ENCODE peak calls at places on chromosomes 1 and 21, in eight cellular contexts. R, C, U, F, H, D, M and W are unnamed samples.

GRCh38 chr1:204377800-204378608 is 18.3 kb upstream of the PLEKHA6 start:
- DNase-seq in F (peak), U (peak), R (peak), M (peak), H (no peak), D (peak), C (peak), W (peak)

GRCh38 chr1:167491586-167492408 is 26.5 kb downstream of the CD247 start:
- DNase-seq in C (no peak), F (no peak), U (no peak), H (no peak), R (no peak), D (no peak), M (no peak), W (no peak)

GRCh38 chr1:219931033-219931432 is 2.7 kb upstream of the SLC30A10 start:
- DNase-seq in H (no peak), C (no peak), U (no peak), F (no peak), M (no peak), D (no peak), R (no peak), W (no peak)

GRCh38 chr1:46062651-46063319 is 69.6 kb downstream of the PIK3R3 start:
- DNase-seq in D (no peak), F (peak), H (peak), R (no peak), U (no peak), C (peak), M (no peak), W (no peak)

GRCh38 chr1:93324486-93325464 is 20.9 kb upstream of the DR1 start:
- DNase-seq in C (no peak), U (no peak), H (no peak), M (peak), R (no peak), D (no peak), F (no peak), W (no peak)

GRCh38 chr21:45320991-45321656 is 33.4 kb upstream of the POFUT2 start:
- DNase-seq in H (no peak), R (no peak), D (no peak), U (no peak), F (no peak), M (no peak), C (no peak), W (no peak)

GRCh38 chr1:184759651-184760050 is 5.0 kb upstream of the EDEM3 start:
- DNase-seq in H (no peak), F (no peak), M (no peak), R (no peak), D (no peak), C (no peak), U (no peak), W (no peak)

GRCh38 chr1:31977361-31978131 is 36.1 kb upstream of the KHDRBS1 start:
- DNase-seq in D (no peak), R (no peak), H (peak), M (no peak), C (peak), F (no peak), U (no peak), W (no peak)

GRCh38 chr1:76659171-76659940 is 207.9 kb upstream of the ST6GALNAC5 start:
- DNase-seq in H (no peak), F (no peak), C (no peak), M (no peak), R (no peak), D (no peak), U (no peak), W (no peak)

GRCh38 chr21:42237577-42237976 is 18.6 kb downstream of the ABCG1 start:
- DNase-seq in M (no peak), R (no peak), D (no peak), C (no peak), H (no peak), U (no peak), F (no peak), W (no peak)

GRCh38 chr1:192977089-192977706 is 82.0 kb downstream of the UCHL5 start:
- DNase-seq in F (no peak), M (no peak), R (no peak), U (no peak), H (no peak), D (no peak), C (no peak), W (no peak)

GRCh38 chr1:8423134-8423701 is 105.3 kb downstream of the SLC45A1 start:
- DNase-seq in C (peak), F (peak), D (peak), H (no peak), R (no peak), U (no peak), M (no peak), W (peak)

GRCh38 chr1:62237950-62238374 is 43.3 kb downstream of the L1TD1 start:
- DNase-seq in R (no peak), D (no peak), H (no peak), U (no peak), C (no peak), F (no peak), M (no peak), W (no peak)

GRCh38 chr1:48206371-48206770 is 16.1 kb upstream of the SLC5A9 start:
- DNase-seq in C (no peak), D (no peak), M (no peak), F (no peak), R (no peak), H (no peak), U (no peak), W (no peak)